ENCODE peak calls at places on chromosomes 12 and 14, in five cellular contexts. M, T, L, X and E are unnamed samples.

GRCh38 chr14:41285193-41285748 is 321.4 kb upstream of the LRFN5 start:
- DNase-seq in M (no peak), T (no peak), L (peak; percentile 60), X (peak; percentile 2), E (no peak)

GRCh38 chr12:101945361-101946232 is 68.2 kb downstream of the DRAM1 start:
- DNase-seq in M (no peak), T (peak; percentile 13), L (no peak), X (no peak), E (no peak)

GRCh38 chr12:75908961-75909699 is 122.4 kb downstream of the PHLDA1 start:
- DNase-seq in M (peak; percentile 71), T (peak; percentile 37), L (no peak), X (no peak), E (no peak)

GRCh38 chr12:2924019-2924418 is 33.3 kb downstream of the TULP3 start:
- DNase-seq in M (no peak), T (no peak), L (no peak), X (no peak), E (no peak)

GRCh38 chr14:37588956-37589737 is 5.9 kb downstream of the FOXA1 start:
- DNase-seq in M (no peak), T (peak; percentile 24), L (peak; percentile 32), X (no peak), E (no peak)

GRCh38 chr14:39107624-39108023 is 4.6 kb upstream of the SEC23A start:
- DNase-seq in M (no peak), T (no peak), L (peak; percentile 20), X (no peak), E (no peak)

GRCh38 chr12:57654042-57654441 is 21.0 kb upstream of the B4GALNT1 start:
- DNase-seq in M (no peak), T (no peak), L (no peak), X (no peak), E (no peak)

GRCh38 chr12:6235499-6235898 is 35.3 kb downstream of the CD9 start:
- DNase-seq in M (no peak), T (peak; percentile 88), L (no peak), X (no peak), E (no peak)

GRCh38 chr12:105219261-105220018 is 16.5 kb downstream of the APPL2 start:
- DNase-seq in M (no peak), T (no peak), L (no peak), X (no peak), E (no peak)

GRCh38 chr12:114916531-114916930 is 232.6 kb upstream of the TBX3 start:
- DNase-seq in M (no peak), T (no peak), L (no peak), X (no peak), E (no peak)

GRCh38 chr12:129563266-129563665 is 340.6 kb downstream of the TMEM132D start:
- DNase-seq in M (no peak), T (no peak), L (no peak), X (no peak), E (no peak)

GRCh38 chr12:108854055-108854452 is 3.3 kb downstream of the SSH1 start:
- DNase-seq in M (peak; percentile 30), T (no peak), L (no peak), X (no peak), E (no peak)

GRCh38 chr12:132523576-132524331 is 33.8 kb downstream of the FBRSL1 start:
- DNase-seq in M (peak; percentile 38), T (peak; percentile 73), L (peak; percentile 75), X (peak; percentile 39), E (peak; percentile 57)

GRCh38 chr14:101927859-101928258 is 36.5 kb upstream of the DYNC1H1 start:
- DNase-seq in M (peak; percentile 96), T (peak; percentile 75), L (no peak), X (no peak), E (no peak)

GRCh38 chr12:30694971-30695326 is 720 bp downstream of the IPO8 start:
- DNase-seq in M (peak; percentile 24), T (peak; percentile 56), L (peak; percentile 64), X (no peak), E (no peak)

GRCh38 chr12:115470977-115471376 is 787.0 kb upstream of the TBX3 start:
- DNase-seq in M (no peak), T (no peak), L (no peak), X (no peak), E (no peak)

GRCh38 chr12:130164216-130164542 is 1.9 kb downstream of the FZD10 start:
- DNase-seq in M (no peak), T (no peak), L (no peak), X (no peak), E (no peak)

GRCh38 chr12:12008232-12008850 is 62.4 kb upstream of the BCL2L14 start:
- DNase-seq in M (no peak), T (peak; percentile 20), L (peak; percentile 27), X (peak; percentile 80), E (peak; percentile 37)

GRCh38 chr14:76920572-76921175 is 94.5 kb downstream of the LRRC74A start:
- DNase-seq in M (no peak), T (no peak), L (peak; percentile 51), X (no peak), E (no peak)

GRCh38 chr14:61281186-61281676 is at the start of gene TMEM30B:
- DNase-seq in M (peak; percentile 17), T (peak; percentile 92), L (no peak), X (no peak), E (peak; percentile 11)

GRCh38 chr12:26188132-26188531 is 7.2 kb upstream of the SSPN start:
- DNase-seq in M (no peak), T (no peak), L (no peak), X (no peak), E (no peak)

GRCh38 chr12:111803851-111804250 is 37.1 kb downstream of the ALDH2 start:
- DNase-seq in M (no peak), T (no peak), L (no peak), X (no peak), E (no peak)
- H3K9me3 ChIP-seq in M (no peaks in the 10 kb centered on the region), T (no peaks in the 10 kb centered on the region), L (no peaks in the 10 kb centered on the region), X (no peaks in the 10 kb centered on the region), E (no peaks in the 10 kb centered on the region)

GRCh38 chr14:25463475-25463874 is 413.5 kb upstream of the STXBP6 start:
- DNase-seq in M (no peak), T (no peak), L (peak; percentile 8), X (peak; percentile 25), E (no peak)

GRCh38 chr14:25461780-25462179 is 411.8 kb upstream of the STXBP6 start:
- DNase-seq in M (no peak), T (no peak), L (no peak), X (no peak), E (no peak)

GRCh38 chr14:25464078-25464477 is 414.1 kb upstream of the STXBP6 start:
- DNase-seq in M (no peak), T (no peak), L (no peak), X (no peak), E (no peak)

DNA sequence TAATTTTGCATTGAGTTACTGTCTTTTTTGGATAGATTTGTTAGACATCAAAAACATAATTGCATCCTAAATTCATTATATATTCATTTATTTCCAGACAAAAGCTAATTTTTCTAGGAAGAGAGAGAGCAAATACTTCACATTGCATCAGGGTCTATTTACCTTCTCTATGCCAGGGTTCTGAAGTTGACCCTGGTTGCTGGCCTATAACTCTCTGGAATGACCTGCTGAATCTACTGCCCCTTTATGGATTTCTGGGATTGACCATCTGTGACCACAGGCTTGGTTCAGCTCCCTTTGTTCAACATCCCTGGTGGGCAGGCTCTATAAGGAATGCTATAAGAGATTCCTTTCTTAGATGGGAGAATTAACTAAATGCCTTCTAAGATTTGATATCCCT is 414.8 kb upstream of the STXBP6 start:
- DNase-seq in M (no peak), T (no peak), L (no peak), X (no peak), E (no peak)
- H3K9me3 ChIP-seq in M (no peaks in the 10 kb centered on the region), T (no peaks in the 10 kb centered on the region), L (no peaks in the 10 kb centered on the region), X (no peaks in the 10 kb centered on the region), E (no peaks in the 10 kb centered on the region)

GRCh38 chr12:99413751-99414150 is 233.8 kb upstream of the GARIN6 start:
- DNase-seq in M (no peak), T (no peak), L (no peak), X (no peak), E (no peak)
- H3K9me3 ChIP-seq in M (no peaks in the 10 kb centered on the region), T (peaks cover 7% of the 10 kb centered on the region), L (no peaks in the 10 kb centered on the region), X (peaks cover 4% of the 10 kb centered on the region), E (no peaks in the 10 kb centered on the region)

DNA sequence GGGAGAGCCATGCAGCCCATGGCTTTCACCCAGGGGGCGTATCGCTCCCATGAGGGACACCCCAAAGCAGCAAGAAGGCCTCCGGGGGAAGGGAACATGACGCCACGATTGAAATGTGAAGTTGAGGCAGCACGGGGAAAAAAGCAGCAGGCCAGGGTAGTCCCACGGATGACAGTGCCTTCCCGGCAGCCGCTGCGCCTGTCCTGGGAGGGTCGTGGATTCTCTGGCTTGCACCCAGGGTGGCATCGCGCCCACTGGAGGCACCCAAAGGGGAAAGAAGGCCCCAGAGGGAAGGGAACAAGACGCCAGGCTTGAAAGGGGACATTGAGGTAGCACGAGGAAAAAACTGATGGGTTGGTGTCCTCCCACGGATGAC is 161.6 kb upstream of the ALG10B start:
- DNase-seq in M (no peak), T (no peak), L (no peak), X (no peak), E (no peak)
- H3K9me3 ChIP-seq in M (no peaks in the 10 kb centered on the region), T (no peaks in the 10 kb centered on the region), L (peaks cover 1% of the 10 kb centered on the region), X (no peaks in the 10 kb centered on the region), E (no peaks in the 10 kb centered on the region)

GRCh38 chr14:36363704-36364103 is 43.3 kb upstream of the MBIP start:
- DNase-seq in M (no peak), T (no peak), L (no peak), X (no peak), E (no peak)

GRCh38 chr14:36362648-36363047 is 42.2 kb upstream of the MBIP start:
- DNase-seq in M (no peak), T (no peak), L (no peak), X (no peak), E (no peak)

GRCh38 chr14:36365766-36366165 is 45.3 kb upstream of the MBIP start:
- DNase-seq in M (no peak), T (no peak), L (no peak), X (no peak), E (no peak)

GRCh38 chr14:36373982-36374673 is 53.7 kb upstream of the MBIP start:
- DNase-seq in M (peak; percentile 11), T (peak; percentile 83), L (peak; percentile 92), X (peak; percentile 70), E (peak; percentile 32)

DNA sequence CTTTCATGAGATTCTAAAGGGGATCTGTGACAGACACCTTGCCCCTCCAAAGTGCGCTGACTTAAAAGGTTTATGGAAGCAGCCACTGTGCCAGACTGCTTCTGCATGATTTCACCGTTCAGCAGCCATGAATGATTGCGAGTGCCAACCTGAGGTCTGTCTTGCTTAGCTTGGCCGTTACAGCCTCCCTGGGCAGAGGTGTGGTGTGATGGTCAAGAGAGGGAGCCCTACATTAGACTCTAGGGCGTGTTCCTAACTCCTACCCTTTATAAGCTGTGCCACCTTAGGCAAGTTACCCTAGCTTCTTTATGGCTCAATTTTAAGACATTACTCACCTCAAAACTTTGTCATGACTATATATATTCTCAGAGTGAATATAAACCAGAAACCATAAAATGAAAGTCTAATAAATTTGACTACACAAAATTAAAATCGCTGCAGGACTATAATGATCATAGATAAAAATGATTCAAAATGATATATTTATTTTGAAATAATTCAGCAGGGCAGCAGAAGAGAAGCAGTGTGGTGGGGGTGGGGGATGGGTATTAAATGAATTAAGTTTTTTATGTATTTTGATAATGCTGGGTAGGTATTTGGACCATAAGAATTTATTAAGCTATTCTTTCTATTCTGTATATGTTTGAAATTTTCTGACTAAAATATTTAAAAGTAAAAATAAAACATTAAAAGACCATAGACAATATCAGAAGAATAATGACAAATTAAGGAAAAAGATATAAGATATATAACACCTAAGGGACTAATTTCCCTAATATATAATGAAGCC is 47.7 kb upstream of the MBIP start:
- DNase-seq in M (no peak), T (no peak), L (no peak), X (no peak), E (no peak)
- H3K9me3 ChIP-seq in M (no peaks in the 10 kb centered on the region), T (no peaks in the 10 kb centered on the region), L (no peaks in the 10 kb centered on the region), X (no peaks in the 10 kb centered on the region), E (no peaks in the 10 kb centered on the region)